ENCODE peak calls at places on chromosomes 13 and 19, in six cellular contexts. Z is A549, D is K562, I is GM12878, T is endothelial cell of umbilical vein, A is HepG2. Y is an unnamed sample.

GRCh38 chr13:98457053-98457452 is 119.9 kb downstream of the STK24 start:
- DNase-seq in Z (no peak), D (no peak), I (no peak), T (no peak), A (no peak), Y (no peak)

GRCh38 chr13:98997738-98998641 is 20.1 kb upstream of the DOCK9 start:
- DNase-seq in Z (peak), D (no peak), I (no peak), T (no peak), A (no peak), Y (no peak)

GRCh38 chr19:6579450-6580178 is 11.3 kb downstream of the CD70 start:
- DNase-seq in Z (no peak), D (no peak), I (no peak), T (no peak), A (no peak), Y (no peak)

GRCh38 chr13:34430294-34430693 is 511.8 kb upstream of the NBEA start:
- DNase-seq in Z (no peak), D (no peak), I (no peak), T (no peak), A (no peak), Y (no peak)

GRCh38 chr19:12730054-12730453 is 4.4 kb downstream of the TRIR start:
- DNase-seq in Z (no peak), D (no peak), I (no peak), T (no peak), A (no peak), Y (peak)

GRCh38 chr13:109215377-109215776 is 571.0 kb downstream of the IRS2 start:
- DNase-seq in Z (no peak), D (no peak), I (no peak), T (no peak), A (no peak), Y (no peak)

GRCh38 chr19:34237283-34237682 is 17.1 kb upstream of the GARRE1 start:
- DNase-seq in Z (no peak), D (no peak), I (no peak), T (no peak), A (no peak), Y (no peak)

GRCh38 chr19:52685811-52686210 is 47.7 kb upstream of the ZNF83 start:
- DNase-seq in Z (no peak), D (no peak), I (no peak), T (no peak), A (no peak), Y (no peak)

GRCh38 chr19:746956-747355 is 4.0 kb upstream of the MISP start:
- DNase-seq in Z (no peak), D (no peak), I (no peak), T (no peak), A (no peak), Y (no peak)

GRCh38 chr19:27684293-27684692 is 1528.7 kb downstream of the UQCRFS1 start:
- DNase-seq in Z (no peak), D (no peak), I (no peak), T (no peak), A (no peak), Y (no peak)

GRCh38 chr13:30058429-30058828 is 208.0 kb upstream of the UBL3 start:
- DNase-seq in Z (no peak), D (no peak), I (no peak), T (no peak), A (no peak), Y (no peak)

GRCh38 chr19:44401108-44401786 is at the start of gene ZNF285:
- DNase-seq in Z (peak), D (peak), I (peak), T (peak), A (peak), Y (no peak)

GRCh38 chr13:110012102-110012739 is 225.8 kb upstream of the IRS2 start:
- DNase-seq in Z (peak), D (no peak), I (no peak), T (peak), A (peak), Y (no peak)

GRCh38 chr19:44850641-44851109 is 4.6 kb downstream of the NECTIN2 start:
- DNase-seq in Z (no peak), D (no peak), I (no peak), T (peak), A (no peak), Y (no peak)

GRCh38 chr13:43428545-43429287 is 358.1 kb downstream of the ENOX1 start:
- DNase-seq in Z (no peak), D (no peak), I (no peak), T (no peak), A (no peak), Y (no peak)

GRCh38 chr13:60857698-60858097 is 460.7 kb downstream of the TDRD3 start:
- DNase-seq in Z (no peak), D (no peak), I (no peak), T (no peak), A (no peak), Y (no peak)

GRCh38 chr19:7870571-7871279 is 3.5 kb downstream of the PRR36 start:
- DNase-seq in Z (peak), D (peak), I (no peak), T (peak), A (peak), Y (peak)

GRCh38 chr13:95724252-95724651 is 47.3 kb downstream of the DNAJC3 start:
- DNase-seq in Z (no peak), D (no peak), I (no peak), T (no peak), A (no peak), Y (no peak)

GRCh38 chr19:35266904-35267817 is 1.6 kb upstream of the USF2 start:
- DNase-seq in Z (peak), D (peak), I (no peak), T (peak), A (no peak), Y (peak)

GRCh38 chr13:35903075-35903474 is 228.1 kb downstream of the DCLK1 start:
- DNase-seq in Z (no peak), D (no peak), I (no peak), T (no peak), A (no peak), Y (no peak)

GRCh38 chr19:40191836-40192646 is 815 bp downstream of the MAP3K10 start:
- DNase-seq in Z (peak), D (peak), I (no peak), T (peak), A (no peak), Y (peak)

GRCh38 chr19:51473009-51473707 is 5.2 kb upstream of the CEACAM18 start:
- DNase-seq in Z (peak), D (peak), I (peak), T (peak), A (peak), Y (peak)

GRCh38 chr19:14544977-14545715 is 15.8 kb downstream of the TECR start:
- DNase-seq in Z (no peak), D (no peak), I (no peak), T (no peak), A (no peak), Y (no peak)

GRCh38 chr13:33445476-33445875 is 159.9 kb upstream of the STARD13 start:
- DNase-seq in Z (no peak), D (no peak), I (no peak), T (no peak), A (no peak), Y (no peak)

GRCh38 chr13:51525567-51526165 is 58.6 kb upstream of the WDFY2 start:
- DNase-seq in Z (peak), D (no peak), I (no peak), T (no peak), A (no peak), Y (no peak)

GRCh38 chr19:35266149-35266903 is 2.4 kb upstream of the USF2 start:
- DNase-seq in Z (no peak), D (no peak), I (no peak), T (no peak), A (no peak), Y (no peak)

GRCh38 chr13:110617326-110618072 is 2.2 kb downstream of the NAXD start:
- DNase-seq in Z (no peak), D (no peak), I (no peak), T (peak), A (peak), Y (no peak)

GRCh38 chr13:47000166-47000565 is 103.3 kb upstream of the HTR2A start:
- DNase-seq in Z (no peak), D (no peak), I (no peak), T (no peak), A (no peak), Y (no peak)

GRCh38 chr13:92197669-92198068 is 799.2 kb downstream of the GPC5 start:
- DNase-seq in Z (no peak), D (no peak), I (no peak), T (no peak), A (no peak), Y (no peak)

GRCh38 chr13:111035861-111036260 is 79.2 kb upstream of the ARHGEF7 start:
- DNase-seq in Z (no peak), D (no peak), I (no peak), T (no peak), A (no peak), Y (no peak)

GRCh38 chr19:48836089-48837017 is at the start of gene HSD17B14:
- DNase-seq in Z (peak), D (peak), I (no peak), T (peak), A (no peak), Y (no peak)

GRCh38 chr19:38452430-38453366 is 19.2 kb downstream of the RYR1 start:
- DNase-seq in Z (peak), D (peak), I (no peak), T (no peak), A (no peak), Y (peak)

GRCh38 chr19:39130337-39131254 is 5.0 kb downstream of the PAK4 start:
- DNase-seq in Z (no peak), D (no peak), I (no peak), T (no peak), A (no peak), Y (no peak)

GRCh38 chr13:77016241-77016812 is 10.6 kb downstream of the FBXL3 start:
- DNase-seq in Z (no peak), D (no peak), I (no peak), T (no peak), A (no peak), Y (no peak)
- H3K4me3 ChIP-seq in Z (no peak), D (no peak), I (no peak), T (no peak), A (no peak), Y (no peak)

DNA sequence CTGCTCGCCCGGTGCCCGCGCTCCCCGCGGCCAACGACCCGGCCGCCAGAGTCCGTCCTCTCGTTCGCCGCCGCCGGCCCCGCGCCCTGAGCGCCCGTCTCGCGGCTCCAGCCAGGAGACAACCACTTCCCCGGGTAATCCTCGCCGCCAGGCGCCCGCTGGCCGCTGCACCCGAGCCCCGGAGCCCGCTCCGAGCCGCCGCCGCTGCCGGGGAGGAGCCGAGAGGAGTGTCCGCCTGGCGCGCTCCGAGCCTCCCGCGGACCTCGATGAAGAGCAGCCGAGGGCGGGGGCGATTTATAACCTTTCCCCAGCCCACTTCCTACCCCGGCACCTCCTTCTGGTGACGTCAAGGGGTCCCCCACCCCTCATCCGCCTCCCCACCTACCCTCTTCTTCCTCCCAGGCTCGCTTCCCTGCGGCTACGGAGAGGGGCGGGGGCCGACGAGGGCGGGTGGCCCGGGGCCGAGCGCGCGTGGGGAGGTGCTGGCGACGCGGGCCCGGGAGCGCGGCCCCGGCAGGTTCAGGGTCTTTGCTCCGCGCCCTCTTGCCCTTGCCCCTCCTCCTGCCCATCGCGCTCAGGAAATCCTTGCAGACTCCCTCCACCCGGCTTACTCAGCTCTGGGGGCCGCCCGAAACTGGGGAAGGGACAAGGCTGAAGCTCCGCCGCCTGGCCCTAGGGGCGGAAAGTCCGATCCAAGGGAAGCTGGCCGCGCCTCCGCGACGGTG is at the start of gene FLT1:
- DNase-seq in Z (no peak), D (peak), I (no peak), T (peak), A (no peak), Y (peak)
- TF ChIP-seq MYC in Z (no peak), D (no peak), I (no peak), T (no peak), A (no peak), Y (peak)

GRCh38 chr19:10701955-10702307 is 692 bp downstream of the QTRT1 start:
- DNase-seq in Z (no peak), D (peak), I (no peak), T (peak), A (peak), Y (peak)
- TF ChIP-seq CTCF in Z (no peak), D (peak), I (no peak), T (no peak), A (peak), Y (peak)

GRCh38 chr19:2255982-2256685 is at the start of gene JSRP1:
- DNase-seq in Z (no peak), D (no peak), I (no peak), T (no peak), A (no peak), Y (no peak)

GRCh38 chr19:2253106-2254051 is 2.8 kb downstream of the JSRP1 start:
- DNase-seq in Z (no peak), D (no peak), I (no peak), T (no peak), A (peak), Y (peak)

GRCh38 chr19:2255112-2255845 is 938 bp downstream of the JSRP1 start:
- DNase-seq in Z (no peak), D (no peak), I (no peak), T (no peak), A (no peak), Y (no peak)

GRCh38 chr19:2252481-2253105 is 3.5 kb downstream of the AMH start:
- DNase-seq in Z (no peak), D (no peak), I (no peak), T (no peak), A (no peak), Y (peak)

DNA sequence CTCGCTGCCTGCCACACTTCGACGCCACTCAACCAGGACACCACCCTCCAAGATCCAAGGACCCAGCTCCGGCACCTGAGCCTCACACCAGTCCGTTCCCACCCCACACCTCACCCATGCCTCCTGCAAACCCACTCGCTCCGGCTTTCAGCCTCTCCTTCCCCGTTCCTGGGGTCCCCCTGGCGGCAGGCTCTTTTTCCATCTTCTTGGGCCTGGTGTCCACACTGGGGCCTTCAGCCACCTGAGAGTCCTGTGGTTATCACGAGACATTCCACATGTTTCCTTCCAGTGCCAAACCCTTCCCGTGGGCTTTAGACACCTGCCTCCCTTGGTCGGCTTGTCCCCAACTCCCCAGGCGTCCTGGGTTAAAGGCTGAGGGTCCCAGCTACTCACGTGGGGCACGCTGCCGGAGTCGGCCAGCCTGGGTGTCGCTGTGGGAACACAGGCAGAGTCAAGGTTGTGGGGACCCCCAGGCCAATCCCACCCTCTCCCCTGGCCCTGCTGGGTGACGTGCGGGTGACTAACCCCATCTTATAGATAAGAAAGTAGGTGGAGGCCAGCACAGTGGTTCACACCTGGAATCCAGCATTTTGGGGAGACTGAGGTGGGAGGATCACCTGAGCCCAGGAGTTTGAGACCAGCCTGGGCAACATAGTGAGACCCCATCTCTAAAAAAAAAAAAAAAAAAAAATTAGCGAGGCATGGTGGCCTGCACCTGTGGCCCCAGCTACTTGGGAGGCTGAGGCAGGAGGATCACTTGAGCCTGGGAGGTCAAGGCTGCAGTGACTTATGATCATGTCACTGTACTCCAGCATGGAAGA is 2.0 kb downstream of the JSRP1 start:
- DNase-seq in Z (no peak), D (no peak), I (no peak), T (peak), A (peak), Y (no peak)
- H3K4me3 ChIP-seq in Z (no peak), D (no peak), I (no peak), T (no peak), A (peak), Y (no peak)

GRCh38 chr19:30136591-30136990 is 194.6 kb downstream of the URI1 start:
- DNase-seq in Z (no peak), D (no peak), I (no peak), T (no peak), A (no peak), Y (no peak)
- TF ChIP-seq MYC in Z (no peak), D (no peak), I (no peak), T (no peak), A (no peak), Y (no peak)

GRCh38 chr13:112236539-112237197 is 139.5 kb upstream of the SPACA7 start:
- DNase-seq in Z (no peak), D (no peak), I (no peak), T (no peak), A (no peak), Y (no peak)

GRCh38 chr13:112241288-112241687 is 134.9 kb upstream of the SPACA7 start:
- DNase-seq in Z (no peak), D (no peak), I (no peak), T (no peak), A (no peak), Y (no peak)

GRCh38 chr13:112242777-112243176 is 133.4 kb upstream of the SPACA7 start:
- DNase-seq in Z (no peak), D (no peak), I (no peak), T (no peak), A (no peak), Y (no peak)

GRCh38 chr13:112238436-112238995 is 137.6 kb upstream of the SPACA7 start:
- DNase-seq in Z (no peak), D (no peak), I (no peak), T (no peak), A (no peak), Y (no peak)

DNA sequence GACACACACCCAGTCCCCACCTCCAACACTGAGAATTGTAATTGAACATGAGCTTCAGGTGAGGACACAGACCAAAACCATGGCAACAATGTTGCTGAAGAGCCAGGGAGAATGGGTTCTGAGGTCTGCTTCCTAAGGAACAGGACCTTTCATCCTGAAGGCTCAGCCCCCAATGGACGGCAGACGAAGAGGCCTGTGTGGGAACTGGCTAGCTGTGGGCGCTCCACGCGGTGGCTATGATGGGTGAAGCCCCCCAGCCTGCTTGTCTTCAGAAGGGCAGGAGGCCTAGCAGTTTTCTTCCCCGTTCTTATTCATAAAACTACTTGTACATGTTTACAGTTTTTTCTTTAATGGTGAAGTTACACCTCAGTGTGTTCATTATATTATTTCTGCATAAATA is 136.1 kb upstream of the SPACA7 start:
- DNase-seq in Z (no peak), D (no peak), I (no peak), T (no peak), A (no peak), Y (no peak)
- TF ChIP-seq CTCF in Z (no peak), D (no peak), I (no peak), T (no peak), A (no peak), Y (no peak)

DNA sequence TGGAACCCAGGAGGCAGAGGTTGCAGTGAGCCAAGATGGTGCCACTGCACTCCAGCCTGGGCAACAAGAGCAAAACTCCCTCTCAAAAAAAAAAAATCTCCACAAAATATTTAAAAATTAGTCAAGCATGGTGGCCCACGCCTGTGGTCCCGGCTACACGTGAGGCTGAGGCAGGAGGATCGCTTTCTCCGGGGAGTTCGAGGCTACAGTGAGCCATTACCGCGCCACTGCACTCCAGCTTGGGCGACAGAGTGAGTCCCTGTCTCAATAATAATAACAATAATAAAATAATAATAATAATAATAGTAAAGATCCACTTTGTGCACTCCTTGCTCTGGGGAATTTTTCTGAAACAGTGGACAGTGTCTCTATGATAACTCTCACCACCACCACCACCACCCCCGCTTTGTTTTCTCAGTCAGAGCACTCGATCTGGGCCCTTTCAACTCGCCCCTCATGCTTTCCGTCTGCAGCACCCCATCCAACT is 8.7 kb downstream of the NAPSA start:
- DNase-seq in Z (no peak), D (no peak), I (no peak), T (no peak), A (no peak), Y (no peak)
- H3K4me3 ChIP-seq in Z (no peak), D (no peak), I (no peak), T (no peak), A (no peak), Y (no peak)

GRCh38 chr13:41159174-41159573 is 26.6 kb upstream of the KBTBD6 start:
- DNase-seq in Z (no peak), D (no peak), I (no peak), T (no peak), A (no peak), Y (no peak)
- TF ChIP-seq MYC in Z (no peak), D (no peak), I (no peak), T (no peak), A (no peak), Y (no peak)